ENCODE peak calls at places on chromosomes 2 and 18, in nine cellular contexts. E, N, W, K, A, R, V, J and G are unnamed samples.

GRCh38 chr2:230170532-230170931 is 49.3 kb downstream of the SP110 start:
- DNase-seq in R (no peak), E (no peak), N (no peak), V (peak), J (no peak), W (no peak), A (no peak), K (no peak), G (no peak)

GRCh38 chr2:150532883-150533282 is 45.4 kb upstream of the RND3 start:
- DNase-seq in J (peak), V (no peak), W (no peak), E (no peak), N (no peak), A (peak), R (no peak), K (no peak), G (no peak)

GRCh38 chr2:17646096-17646554 is 105.6 kb downstream of the VSNL1 start:
- DNase-seq in N (peak), E (peak), W (peak), A (peak), K (peak), R (peak), J (peak), V (peak), G (peak)

GRCh38 chr2:44786045-44786817 is 155.3 kb upstream of the SIX3 start:
- DNase-seq in J (no peak), R (no peak), W (no peak), E (no peak), V (no peak), K (no peak), A (no peak), N (no peak), G (no peak)

GRCh38 chr2:174259981-174260380 is 11.6 kb upstream of the OLA1 start:
- DNase-seq in A (peak), K (no peak), V (no peak), J (peak), E (peak), N (no peak), R (no peak), W (no peak), G (peak)

GRCh38 chr2:205868773-205869333 is 186.6 kb downstream of the NRP2 start:
- DNase-seq in K (no peak), N (no peak), E (peak), R (no peak), J (peak), A (peak), V (no peak), W (peak), G (no peak)

GRCh38 chr2:198756166-198756565 is 701.6 kb downstream of the SATB2 start:
- DNase-seq in J (no peak), N (no peak), V (no peak), K (no peak), W (no peak), R (no peak), E (peak), A (no peak), G (peak)

GRCh38 chr2:238720232-238720672 is 127.6 kb upstream of the TWIST2 start:
- DNase-seq in V (peak), J (peak), K (peak), E (no peak), W (peak), R (peak), A (peak), N (peak), G (no peak)

GRCh38 chr2:40451926-40452605 is at the start of gene SLC8A1:
- DNase-seq in N (peak), A (peak), V (no peak), R (peak), J (no peak), K (no peak), E (no peak), W (no peak), G (no peak)

GRCh38 chr2:213172641-213173040 is 21.2 kb upstream of the IKZF2 start:
- DNase-seq in J (no peak), N (no peak), A (no peak), R (no peak), K (no peak), E (no peak), W (no peak), V (no peak), G (no peak)

GRCh38 chr2:216791303-216791702 is 68.6 kb downstream of the TNP1 start:
- DNase-seq in A (no peak), N (no peak), W (no peak), R (no peak), K (no peak), E (no peak), J (no peak), V (no peak), G (no peak)

GRCh38 chr2:216796096-216796840 is 63.6 kb downstream of the TNP1 start:
- DNase-seq in J (no peak), N (no peak), R (no peak), E (no peak), K (no peak), W (no peak), A (no peak), V (no peak), G (no peak)

GRCh38 chr2:216793386-216793785 is 66.5 kb downstream of the TNP1 start:
- DNase-seq in R (no peak), K (no peak), E (no peak), N (no peak), W (no peak), A (no peak), V (no peak), J (no peak), G (no peak)

GRCh38 chr2:216789088-216789487 is 70.8 kb downstream of the TNP1 start:
- DNase-seq in R (no peak), J (no peak), N (no peak), K (no peak), E (no peak), W (no peak), V (no peak), A (no peak), G (no peak)

DNA sequence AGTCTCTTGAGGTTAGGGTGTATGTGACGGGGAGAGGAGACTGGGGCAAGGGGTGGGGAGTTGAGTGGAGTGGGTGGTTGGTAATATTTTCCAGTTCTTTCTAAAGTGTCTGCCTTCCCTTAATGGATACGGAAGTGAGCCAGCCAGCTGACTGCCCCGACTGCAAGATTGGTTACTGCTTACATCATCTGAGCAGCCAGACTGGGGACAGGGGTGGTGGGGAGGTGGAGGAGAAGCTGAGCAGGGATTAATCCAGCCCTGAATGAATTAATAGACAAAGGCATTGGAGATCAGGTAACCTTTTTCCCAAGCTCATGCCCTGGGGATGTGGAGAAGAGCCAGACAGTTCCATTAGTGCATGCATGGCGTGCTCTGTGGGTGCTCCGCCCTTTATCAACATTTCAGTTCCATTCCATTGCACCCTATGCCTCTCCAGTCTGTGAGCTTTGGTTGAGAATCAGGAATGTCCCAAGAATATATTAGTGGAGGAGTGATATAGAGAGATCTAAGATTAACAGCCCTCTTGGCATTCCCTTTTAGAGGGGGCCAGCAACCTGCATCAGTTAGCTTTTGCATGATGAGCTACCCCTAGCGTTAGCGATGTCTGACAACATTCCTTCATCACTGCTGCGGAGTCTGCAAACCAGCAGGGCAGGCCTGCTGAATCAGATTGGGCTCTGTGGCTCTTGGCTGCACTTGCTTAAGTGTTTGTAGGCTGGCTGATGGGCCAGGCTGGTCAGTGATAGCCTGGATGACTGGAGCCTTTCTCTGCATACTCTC is 67.5 kb downstream of the TNP1 start:
- DNase-seq in A (peak), J (peak), R (no peak), N (peak), V (peak), K (no peak), E (no peak), W (no peak), G (peak)
- TF ChIP-seq CTCF in A (peak), J (peak), R (no peak), N (no peak), V (no peak), K (no peak), E (peak), W (no peak), G (peak)

GRCh38 chr18:74832999-74833398 is 235.3 kb downstream of the ZNF407 start:
- DNase-seq in N (no peak), W (no peak), J (no peak), V (no peak), K (no peak), A (peak), E (no peak), R (no peak), G (no peak)
- TF ChIP-seq CTCF in N (no peak), W (no peak), J (no peak), V (no peak), K (no peak), A (no peak), E (no peak), R (no peak), G (no peak)

GRCh38 chr2:132438650-132439030 is 22.0 kb downstream of the GPR39 start:
- DNase-seq in V (no peak), J (peak), W (no peak), A (peak), K (peak), R (peak), N (no peak), E (peak), G (peak)
- TF ChIP-seq CTCF in V (no peak), J (no peak), W (no peak), A (no peak), K (no peak), R (no peak), N (no peak), E (no peak), G (no peak)

DNA sequence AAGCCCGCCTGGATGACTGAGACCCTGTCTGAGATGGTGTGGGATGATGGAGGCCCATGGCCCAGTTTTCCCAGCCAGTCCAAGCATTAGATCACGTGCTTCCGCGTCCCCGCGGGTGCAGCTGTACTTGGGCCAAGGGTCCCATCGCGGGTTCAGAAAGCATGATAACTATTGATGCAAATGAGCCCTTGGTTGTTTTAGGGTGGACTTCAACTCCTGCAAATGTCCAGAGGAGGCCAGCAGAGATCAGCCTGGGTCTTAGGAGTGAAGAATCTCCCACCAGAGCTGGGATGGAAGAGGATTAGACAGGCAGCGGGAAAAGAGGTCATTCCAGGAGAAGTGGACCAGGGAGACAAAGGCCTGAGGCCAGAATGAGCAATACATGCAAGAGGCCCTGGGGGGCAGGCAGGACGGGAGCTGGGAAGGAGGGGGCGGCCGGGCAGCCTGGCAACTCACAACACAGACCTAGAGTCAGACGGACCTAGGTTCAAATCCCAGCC is 89.9 kb upstream of the TMEM247 start:
- DNase-seq in E (no peak), A (no peak), W (no peak), K (no peak), R (no peak), J (no peak), N (no peak), V (no peak), G (no peak)
- TF ChIP-seq CTCF in E (peak), A (no peak), W (no peak), K (no peak), R (no peak), J (no peak), N (no peak), V (no peak), G (no peak)

GRCh38 chr2:194819367-194819766 is 837.7 kb upstream of the SLC39A10 start:
- DNase-seq in E (no peak), K (peak), N (peak), R (no peak), V (no peak), A (peak), J (peak), W (no peak), G (no peak)
- TF ChIP-seq CTCF in E (no peak), K (no peak), N (peak), R (peak), V (no peak), A (peak), J (no peak), W (peak), G (no peak)

GRCh38 chr2:177645241-177645640 is 252.7 kb downstream of the AGPS start:
- DNase-seq in R (no peak), N (no peak), K (no peak), E (no peak), A (no peak), W (no peak), V (no peak), J (no peak), G (no peak)
- TF ChIP-seq CTCF in R (no peak), N (no peak), K (no peak), E (no peak), A (no peak), W (no peak), V (no peak), J (no peak), G (no peak)

DNA sequence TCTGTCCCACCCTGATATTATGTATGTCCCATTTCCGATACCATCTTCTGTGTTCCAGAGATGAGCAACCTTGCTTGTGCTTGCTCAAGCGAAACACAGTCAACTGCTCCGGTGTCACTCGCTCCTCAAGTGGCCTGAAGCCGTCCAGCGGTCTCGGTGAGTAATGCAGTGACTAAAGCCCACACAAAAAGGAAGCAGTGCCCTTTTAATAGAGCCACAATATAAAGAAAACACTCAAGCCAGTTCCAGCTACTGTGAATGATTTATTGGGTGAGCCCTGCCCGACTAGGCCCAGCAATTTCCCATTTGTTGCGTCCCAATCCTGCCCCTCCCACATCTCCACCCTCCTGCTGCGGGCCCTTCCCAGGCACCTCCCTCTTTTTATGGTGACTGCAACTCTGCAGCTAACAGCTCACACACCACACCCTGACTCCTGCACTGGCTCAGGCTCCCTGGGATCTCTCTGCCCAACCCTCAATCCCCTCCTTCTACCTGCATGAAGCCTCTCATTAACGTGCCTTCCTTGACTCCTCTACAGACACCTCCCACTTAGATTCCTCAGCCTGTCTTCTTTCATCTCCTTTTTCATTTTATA is 44.2 kb upstream of the DSC1 start:
- DNase-seq in W (peak), N (peak), V (peak), R (peak), A (peak), J (peak), K (peak), E (no peak), G (no peak)
- TF ChIP-seq CTCF in W (peak), N (no peak), V (peak), R (no peak), A (peak), J (peak), K (peak), E (no peak), G (no peak)

GRCh38 chr2:73982140-73982617 is 2.5 kb upstream of the TET3 start:
- DNase-seq in W (no peak), K (no peak), A (peak), J (peak), V (peak), N (no peak), R (peak), E (no peak), G (no peak)
- TF ChIP-seq CTCF in W (no peak), K (no peak), A (no peak), J (no peak), V (no peak), N (no peak), R (no peak), E (no peak), G (no peak)